ENCODE peak calls at places on chromosome 1, in nine cellular contexts. X is activated T-cell treated with anti-CD3 and anti-CD28 coated beads, Interleukin-2, amount 50 U/mL, for 48 hours; Z is testis; M is heart left ventricle; D is NCI-H524; N is HuH-7.5; U is substantia nigra; W is brain microvascular endothelial cell; S is cardiac muscle cell. P is an unnamed sample.

GRCh38 chr1:33306561-33307493 is 14.1 kb downstream of the A3GALT2 start:
- DNase-seq in S (no peak), X (peak), D (no peak), M (peak), U (no peak), W (no peak), N (no peak), Z (peak), P (no peak)

GRCh38 chr1:33347650-33347992 is 26.7 kb upstream of the A3GALT2 start:
- DNase-seq in N (no peak), D (peak), W (no peak), Z (peak), X (no peak), M (peak), U (no peak), S (no peak), P (no peak)

GRCh38 chr1:54421101-54421504 is 14.9 kb upstream of the SSBP3 start:
- DNase-seq in M (no peak), N (no peak), Z (no peak), U (no peak), S (no peak), W (no peak), D (no peak), X (no peak), P (no peak)

GRCh38 chr1:214332950-214333798 is 52.2 kb downstream of the SMYD2 start:
- DNase-seq in Z (peak), D (no peak), W (peak), X (peak), U (peak), M (peak), S (peak), N (peak), P (peak)

GRCh38 chr1:247287460-247287859 is 31.6 kb downstream of the VN1R5 start:
- DNase-seq in S (no peak), M (no peak), X (peak), W (no peak), N (no peak), Z (peak), U (no peak), D (no peak), P (no peak)

GRCh38 chr1:211734791-211735190 is 59.4 kb upstream of the NEK2 start:
- DNase-seq in U (no peak), X (no peak), Z (no peak), S (no peak), M (no peak), N (no peak), W (no peak), D (no peak), P (no peak)

GRCh38 chr1:203625623-203626189 is 926 bp upstream of the ATP2B4 start:
- DNase-seq in D (no peak), U (peak), W (peak), M (no peak), X (peak), Z (peak), N (peak), S (no peak), P (peak)

GRCh38 chr1:244011796-244012195 is 39.3 kb upstream of the ZBTB18 start:
- DNase-seq in S (no peak), Z (no peak), M (no peak), W (no peak), N (no peak), D (no peak), X (no peak), U (no peak), P (no peak)

GRCh38 chr1:42736152-42736551 is 3.9 kb downstream of the CLDN19 start:
- DNase-seq in N (peak), S (no peak), X (peak), W (no peak), M (no peak), U (no peak), Z (no peak), D (no peak), P (peak)

GRCh38 chr1:178361847-178362246 is 134.9 kb downstream of the CLEC20A start:
- DNase-seq in W (no peak), U (no peak), N (no peak), S (no peak), D (no peak), M (no peak), X (no peak), Z (no peak), P (no peak)

P was measured in H4.